ENCODE peak calls at places on chromosomes 11 and 22, in ten cellular contexts. T is small intestine; O is activated CD4-positive, alpha-beta T cell treated with anti-CD3 and anti-CD28 coated beads, Interleukin-2, amount 10 ng/mL, durations not matched to agents 7 days and 5 days; Z is mesothelial cell of epicardium; U is left ventricle myocardium inferior; M is H54; D is AG04449; H is NCI-H1092; F is HT1080; Y is stimulated activated naive CD8-positive, alpha-beta T cell treated with anti-CD3 and anti-CD28 coated beads, Interleukin-15, Interleukin-2, amounts not matched to agents 100 U/mL and 50 U/mL, for 24 hours. I is an unnamed sample.

GRCh38 chr11:72569966-72570892 is 104.0 kb downstream of the PDE2A start:
- DNase-seq in T (no peak), O (no peak), Z (no peak), U (no peak), M (no peak), D (peak; percentile 3), H (no peak), F (peak; percentile 76), Y (no peak), I (peak; percentile 93)

GRCh38 chr11:114166897-114167323 is 107.4 kb downstream of the ZBTB16 start:
- DNase-seq in T (no peak), O (peak; percentile 40), Z (no peak), U (no peak), M (no peak), D (peak; percentile 44), H (peak; percentile 42), F (peak; percentile 60), Y (no peak), I (peak; percentile 43)

GRCh38 chr22:30294066-30294465 is 4.8 kb upstream of the CASTOR1 start:
- DNase-seq in T (no peak), O (no peak), Z (no peak), U (no peak), M (no peak), D (no peak), H (no peak), F (no peak), Y (no peak), I (no peak)

GRCh38 chr11:69409812-69410645 is 71.4 kb upstream of the LINC01488 start:
- DNase-seq in T (no peak), O (peak; percentile 76), Z (no peak), U (no peak), M (no peak), D (no peak), H (no peak), F (no peak), Y (no peak), I (no peak)

GRCh38 chr11:83272627-83273026 is 13.5 kb downstream of the CCDC90B start:
- DNase-seq in T (no peak), O (no peak), Z (no peak), U (no peak), M (peak; percentile 28), D (no peak), H (no peak), F (peak; percentile 61), Y (no peak), I (peak; percentile 20)

GRCh38 chr22:19352217-19352616 is 60.7 kb upstream of the CLTCL1 start:
- DNase-seq in T (no peak), O (no peak), Z (no peak), U (no peak), M (no peak), D (no peak), H (no peak), F (no peak), Y (no peak), I (no peak)

GRCh38 chr11:23931443-23931842 is 565.4 kb upstream of the LUZP2 start:
- DNase-seq in T (no peak), O (no peak), Z (no peak), U (no peak), M (no peak), D (no peak), H (no peak), F (no peak), Y (no peak), I (no peak)

GRCh38 chr11:93236741-93237675 is 39.2 kb upstream of the SLC36A4 start:
- DNase-seq in T (peak; percentile 53), O (peak; percentile 27), Z (no peak), U (no peak), M (no peak), D (no peak), H (no peak), F (peak; percentile 44), Y (no peak), I (peak; percentile 29)

GRCh38 chr11:30281476-30282288 is 41.2 kb upstream of the ARL14EP start:
- DNase-seq in T (no peak), O (peak; percentile 5), Z (no peak), U (no peak), M (no peak), D (no peak), H (no peak), F (no peak), Y (no peak), I (no peak)

GRCh38 chr11:96905084-96905641 is 515.4 kb downstream of the JRKL start:
- DNase-seq in T (no peak), O (no peak), Z (no peak), U (no peak), M (no peak), D (no peak), H (no peak), F (no peak), Y (no peak), I (peak; percentile 21)

GRCh38 chr11:45859661-45860140 is 12.4 kb downstream of the CRY2 start:
- DNase-seq in T (peak; percentile 89), O (no peak), Z (peak; percentile 65), U (peak; percentile 92), M (peak; percentile 88), D (peak; percentile 99), H (peak; percentile 77), F (no peak), Y (no peak), I (peak; percentile 96)

GRCh38 chr11:1851437-1852180 is 1.3 kb upstream of the LSP1 start:
- DNase-seq in T (no peak), O (no peak), Z (no peak), U (no peak), M (no peak), D (no peak), H (no peak), F (no peak), Y (no peak), I (no peak)

GRCh38 chr22:30610299-30610698 is 3.3 kb downstream of the TCN2 start:
- DNase-seq in T (no peak), O (no peak), Z (no peak), U (no peak), M (no peak), D (no peak), H (no peak), F (no peak), Y (no peak), I (no peak)

GRCh38 chr11:35103366-35104194 is 35.4 kb upstream of the CD44 start:
- DNase-seq in T (no peak), O (no peak), Z (no peak), U (no peak), M (no peak), D (no peak), H (no peak), F (peak; percentile 48), Y (no peak), I (peak; percentile 70)

GRCh38 chr22:27670701-27671412 is 130.7 kb downstream of the MN1 start:
- DNase-seq in T (peak; percentile 16), O (no peak), Z (peak; percentile 63), U (peak; percentile 73), M (no peak), D (no peak), H (no peak), F (peak; percentile 18), Y (no peak), I (no peak)

GRCh38 chr11:64879226-64879900 is 942 bp upstream of the EHD1 start:
- DNase-seq in T (no peak), O (no peak), Z (no peak), U (no peak), M (no peak), D (no peak), H (no peak), F (no peak), Y (peak; percentile 47), I (no peak)

GRCh38 chr22:29464581-29464980 is 15.4 kb upstream of the NEFH start:
- DNase-seq in T (no peak), O (no peak), Z (no peak), U (no peak), M (no peak), D (no peak), H (no peak), F (no peak), Y (no peak), I (no peak)

GRCh38 chr11:61116426-61117214 is 14.3 kb downstream of the CD5 start:
- DNase-seq in T (no peak), O (no peak), Z (no peak), U (no peak), M (no peak), D (no peak), H (no peak), F (no peak), Y (no peak), I (no peak)

GRCh38 chr11:93942176-93942575 is 79.0 kb upstream of the HEPHL1 start:
- DNase-seq in T (no peak), O (no peak), Z (no peak), U (no peak), M (no peak), D (no peak), H (no peak), F (no peak), Y (no peak), I (no peak)

I was measured in NCI-H226.